ENCODE peak calls at places on chromosome 13, in four cellular contexts. U is cardiac muscle cell, F is uterus, T is upper lobe of right lung. Z is an unnamed sample.

GRCh38 chr13:83666126-83666525 is 216.1 kb downstream of the SLITRK1 start:
- DNase-seq in T (no peak), F (no peak), U (no peak), Z (no peak)

GRCh38 chr13:93818345-93818744 is 591.7 kb downstream of the GPC6 start:
- DNase-seq in T (no peak), U (no peak), F (no peak), Z (no peak)

GRCh38 chr13:71871180-71871754 is 4.3 kb upstream of the DACH1 start:
- DNase-seq in T (no peak), F (no peak), U (no peak), Z (no peak)

GRCh38 chr13:111210488-111210887 is 95.4 kb downstream of the ARHGEF7 start:
- DNase-seq in F (no peak), U (no peak), T (peak), Z (peak)

GRCh38 chr13:113559061-113559460 is 25.5 kb upstream of the TFDP1 start:
- DNase-seq in F (no peak), U (no peak), T (peak), Z (no peak)

GRCh38 chr13:112452380-112453206 is 76.4 kb downstream of the SPACA7 start:
- DNase-seq in F (no peak), U (no peak), T (no peak), Z (no peak)

GRCh38 chr13:97369269-97369893 is 64.6 kb upstream of the RAP2A start:
- DNase-seq in T (no peak), F (no peak), U (no peak), Z (no peak)

GRCh38 chr13:81184556-81185265 is 843.8 kb upstream of the SPRY2 start:
- DNase-seq in F (no peak), U (no peak), T (no peak), Z (no peak)

GRCh38 chr13:60431108-60431700 is 34.2 kb downstream of the TDRD3 start:
- DNase-seq in F (no peak), T (no peak), U (peak), Z (peak)

GRCh38 chr13:113106053-113106452 is 462 bp downstream of the F7 start:
- DNase-seq in F (no peak), U (no peak), T (no peak), Z (no peak)

GRCh38 chr13:113837554-113838355 is 26.1 kb downstream of the GAS6 start:
- DNase-seq in U (peak), F (peak), T (peak), Z (peak)

GRCh38 chr13:111505175-111505777 is 184.8 kb downstream of the TEX29 start:
- DNase-seq in F (no peak), U (peak), T (no peak), Z (no peak)

GRCh38 chr13:87986639-87987250 is 315.6 kb downstream of the SLITRK5 start:
- DNase-seq in F (no peak), U (no peak), T (no peak), Z (no peak)

GRCh38 chr13:35965226-35965927 is 165.8 kb downstream of the DCLK1 start:
- DNase-seq in T (no peak), U (no peak), F (no peak), Z (no peak)

GRCh38 chr13:72290962-72291681 is 424.1 kb upstream of the DACH1 start:
- DNase-seq in F (no peak), T (no peak), U (no peak), Z (peak)

DNA sequence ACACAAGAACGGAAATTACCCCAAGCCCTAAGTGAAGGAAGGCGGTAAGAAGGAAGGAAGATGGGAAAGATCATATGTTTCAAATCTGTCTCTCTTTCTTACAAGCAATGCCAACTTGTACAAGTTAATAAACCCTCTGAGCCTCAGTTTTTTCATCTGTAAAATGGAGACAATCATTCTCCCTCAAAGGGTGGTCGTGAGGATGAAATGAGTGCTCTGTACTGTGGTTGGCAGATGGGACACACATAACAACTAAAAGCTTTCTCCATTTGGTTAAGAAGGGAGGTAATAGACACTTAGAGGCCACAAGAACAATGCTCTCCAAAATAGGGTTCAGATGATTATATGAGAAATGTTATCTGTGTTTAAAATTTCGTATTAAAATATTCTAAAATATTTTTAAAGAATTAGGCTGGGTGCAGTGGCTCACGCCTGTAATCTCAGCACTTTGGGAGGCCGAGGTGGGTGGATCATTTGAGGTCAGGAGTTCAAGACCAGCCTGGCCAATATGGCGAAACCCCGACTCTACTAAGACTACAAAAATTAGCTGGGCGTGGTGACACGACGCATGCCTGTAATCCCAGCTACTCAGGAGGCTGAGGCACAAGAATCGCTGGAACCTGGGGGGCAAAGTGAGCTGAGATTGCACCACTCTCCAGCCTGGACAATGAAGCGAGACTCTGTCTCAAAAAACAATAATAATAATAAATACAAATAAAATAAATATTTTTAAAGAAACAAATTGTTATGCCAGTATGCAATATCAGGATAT is 89.7 kb downstream of the STARD13 start:
- DNase-seq in F (no peak), T (no peak), U (no peak), Z (no peak)
- H3K27ac ChIP-seq in F (peak), T (no peak), U (no peak), Z (no peak)

GRCh38 chr13:110129539-110130186 is 177.3 kb downstream of the COL4A1 start:
- DNase-seq in U (no peak), F (no peak), T (no peak), Z (no peak)

GRCh38 chr13:110127986-110128511 is 178.9 kb downstream of the COL4A1 start:
- DNase-seq in F (no peak), T (no peak), U (no peak), Z (no peak)

GRCh38 chr13:110129076-110129475 is 177.9 kb downstream of the COL4A1 start:
- DNase-seq in T (no peak), F (no peak), U (no peak), Z (no peak)

GRCh38 chr13:110130431-110130830 is 176.5 kb downstream of the COL4A1 start:
- DNase-seq in U (no peak), T (no peak), F (no peak), Z (no peak)

DNA sequence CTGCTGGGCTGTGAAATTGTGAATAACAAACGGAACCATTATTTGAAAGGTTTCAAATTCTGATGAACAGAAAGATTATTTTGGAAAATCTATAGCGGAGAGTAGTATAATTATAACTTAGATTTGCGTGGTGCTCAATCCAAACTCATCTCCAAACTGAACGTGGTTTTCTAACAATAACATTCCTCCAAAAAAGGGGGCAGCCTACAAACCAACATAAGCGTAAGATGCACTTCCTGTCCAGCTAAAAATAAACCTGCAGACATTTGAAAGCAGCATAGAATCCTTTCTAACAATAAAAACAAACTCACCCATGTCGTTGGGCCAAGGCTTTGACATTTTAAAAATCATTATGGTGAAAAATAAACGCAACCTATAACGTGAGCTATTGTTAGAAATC is 178.4 kb downstream of the COL4A1 start:
- DNase-seq in U (no peak), T (no peak), F (no peak), Z (no peak)
- H3K27ac ChIP-seq in U (no peak), T (no peak), F (no peak), Z (no peak)

GRCh38 chr13:26718146-26718545 is 42.4 kb downstream of the GPR12 start:
- DNase-seq in T (no peak), F (no peak), U (no peak), Z (no peak)
- H3K27ac ChIP-seq in T (no peak), F (no peak), U (no peak), Z (no peak)

GRCh38 chr13:79898996-79899395 is 418.0 kb downstream of the NDFIP2 start:
- DNase-seq in F (no peak), U (no peak), T (no peak), Z (peak)
- H3K27ac ChIP-seq in F (no peak), U (no peak), T (no peak), Z (no peak)

GRCh38 chr13:42495256-42495655 is 78.7 kb upstream of the TNFSF11 start:
- DNase-seq in F (no peak), U (no peak), T (no peak), Z (no peak)
- H3K27ac ChIP-seq in F (no peak), U (no peak), T (no peak), Z (no peak)

GRCh38 chr13:109159650-109160309 is 530.4 kb downstream of the MYO16 start:
- DNase-seq in F (no peak), T (no peak), U (no peak), Z (no peak)

GRCh38 chr13:109155301-109155761 is 525.9 kb downstream of the MYO16 start:
- DNase-seq in U (no peak), T (no peak), F (no peak), Z (peak)

GRCh38 chr13:109158383-109158782 is 529.0 kb downstream of the MYO16 start:
- DNase-seq in T (no peak), U (no peak), F (no peak), Z (no peak)

GRCh38 chr13:109156181-109156935 is 526.9 kb downstream of the MYO16 start:
- DNase-seq in F (no peak), T (peak), U (no peak), Z (peak)

GRCh38 chr13:109157275-109157674 is 527.9 kb downstream of the MYO16 start:
- DNase-seq in T (no peak), F (no peak), U (no peak), Z (peak)
- H3K27ac ChIP-seq in T (no peak), F (no peak), U (no peak), Z (peak)

GRCh38 chr13:110092869-110093268 is 214.1 kb downstream of the COL4A1 start:
- DNase-seq in U (no peak), F (no peak), T (no peak), Z (no peak)

GRCh38 chr13:110099922-110100321 is 207.0 kb downstream of the COL4A1 start:
- DNase-seq in F (no peak), U (no peak), T (no peak), Z (no peak)

GRCh38 chr13:110102053-110102452 is 204.9 kb downstream of the COL4A1 start:
- DNase-seq in U (no peak), F (no peak), T (no peak), Z (no peak)

DNA sequence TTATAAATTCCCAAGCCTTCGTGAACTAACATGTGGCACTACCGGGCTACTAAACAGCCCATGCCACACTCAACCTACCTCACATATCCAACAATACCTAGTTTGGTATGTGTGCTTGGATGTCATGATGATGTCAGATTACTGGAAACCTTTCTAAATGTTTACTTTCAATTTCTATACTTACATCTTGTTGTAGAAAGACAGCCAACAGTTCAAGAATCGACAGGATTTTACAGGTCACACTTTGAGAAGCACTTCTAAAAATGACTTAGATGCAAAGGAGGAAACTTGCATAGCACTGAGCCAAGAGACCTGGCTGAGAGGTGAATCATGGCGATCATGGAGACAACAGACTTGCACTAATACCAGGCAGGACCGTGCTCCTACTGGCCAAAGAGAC is 209.9 kb downstream of the COL4A1 start:
- DNase-seq in U (no peak), T (no peak), F (no peak), Z (peak)
- H3K27ac ChIP-seq in U (no peak), T (no peak), F (no peak), Z (no peak)

GRCh38 chr13:79402679-79403078 is 3.4 kb downstream of the RBM26 start:
- DNase-seq in U (no peak), T (no peak), F (no peak), Z (no peak)

GRCh38 chr13:79398915-79399314 is 7.1 kb downstream of the RBM26 start:
- DNase-seq in T (no peak), U (no peak), F (no peak), Z (no peak)

GRCh38 chr13:79403113-79403512 is 2.9 kb downstream of the RBM26 start:
- DNase-seq in U (no peak), T (no peak), F (no peak), Z (no peak)

GRCh38 chr13:79402074-79402635 is 3.9 kb downstream of the RBM26 start:
- DNase-seq in U (no peak), T (no peak), F (no peak), Z (no peak)

DNA sequence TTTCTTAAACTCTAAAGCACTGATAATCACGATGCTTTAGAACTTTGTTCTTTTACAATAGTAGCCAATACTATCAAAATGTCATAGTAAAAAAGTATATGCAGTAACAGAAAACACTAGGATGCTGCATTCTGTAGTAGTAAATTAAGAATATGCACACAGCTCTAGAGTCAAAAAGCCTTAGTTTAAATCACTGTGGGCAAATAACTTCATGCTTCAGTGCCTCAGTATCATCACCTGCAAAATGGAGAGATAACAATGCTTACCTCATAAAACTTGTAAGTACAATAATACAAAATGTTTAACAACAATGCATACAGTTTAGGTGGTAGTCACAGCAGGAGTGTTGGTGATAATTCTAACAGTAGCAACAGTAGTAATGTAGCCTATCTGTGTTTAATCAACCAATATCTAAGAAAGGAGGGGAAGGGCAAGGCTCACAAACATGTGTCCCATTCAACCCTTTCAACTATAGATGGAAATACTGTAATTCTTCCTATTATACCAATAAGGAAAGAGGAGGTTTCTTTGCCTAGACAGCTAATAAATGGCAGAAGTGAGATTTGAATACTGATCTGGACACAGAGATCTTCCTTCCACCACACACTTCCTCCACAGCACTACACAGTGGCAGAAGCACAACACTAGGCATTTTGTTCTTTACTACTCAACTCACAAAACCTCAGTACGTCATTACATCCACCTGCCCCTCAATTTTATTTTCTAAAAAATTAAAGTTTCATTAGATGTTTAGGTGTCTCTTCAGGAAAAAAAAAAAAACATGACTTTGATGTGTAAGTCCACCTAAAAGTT is 4.6 kb downstream of the RBM26 start:
- DNase-seq in U (no peak), T (no peak), F (no peak), Z (no peak)
- H3K27ac ChIP-seq in U (no peak), T (no peak), F (no peak), Z (no peak)

GRCh38 chr13:74133657-74134201 is 475 bp downstream of the KLF12 start:
- DNase-seq in U (peak), F (peak), T (peak), Z (peak)
- H3K27ac ChIP-seq in U (peak), F (peak), T (peak), Z (no peak)

Z was measured in foreskin keratinocyte.